ENCODE peak calls at places on chromosomes 6 and 20, in six cellular contexts. C, Z, P, T, Q and U are unnamed samples.

GRCh38 chr6:56752009-56752408 is 109.3 kb upstream of the DST start:
- DNase-seq in P (no peak), Q (peak), C (no peak), T (no peak), Z (no peak), U (no peak)

GRCh38 chr6:157269261-157269794 is 54.0 kb downstream of the TMEM242 start:
- DNase-seq in Q (peak), C (peak), P (peak), T (peak), Z (no peak), U (no peak)

GRCh38 chr20:12372557-12372956 is 454.9 kb downstream of the BTBD3 start:
- DNase-seq in C (no peak), Z (no peak), Q (no peak), T (no peak), P (no peak), U (no peak)

GRCh38 chr20:49353348-49353747 is 75.5 kb upstream of the ZNFX1 start:
- DNase-seq in Z (no peak), Q (no peak), T (no peak), C (no peak), P (no peak), U (no peak)

GRCh38 chr6:113526553-113526952 is 330.6 kb upstream of the MARCKS start:
- DNase-seq in P (no peak), Z (peak), Q (no peak), C (peak), T (no peak), U (peak)

GRCh38 chr20:29878777-29879442 is 1378.6 kb upstream of the DEFB115 start:
- DNase-seq in C (no peak), Q (no peak), Z (no peak), P (no peak), T (peak), U (no peak)

GRCh38 chr6:96521625-96522468 is at the start of gene UFL1:
- DNase-seq in C (peak), Q (peak), Z (peak), T (peak), P (peak), U (peak)

GRCh38 chr6:44631968-44632367 is 244.5 kb downstream of the CDC5L start:
- DNase-seq in C (no peak), Z (no peak), Q (no peak), P (no peak), T (no peak), U (no peak)

GRCh38 chr6:28449056-28449455 is 5.8 kb upstream of the ZSCAN23 start:
- DNase-seq in Q (no peak), P (no peak), C (no peak), Z (no peak), T (no peak), U (no peak)

GRCh38 chr6:137623293-137623692 is 129.1 kb upstream of the OLIG3 start:
- DNase-seq in Z (no peak), T (no peak), C (no peak), P (no peak), Q (no peak), U (no peak)

GRCh38 chr20:15033269-15033668 is 695.9 kb upstream of the FLRT3 start:
- DNase-seq in P (no peak), T (no peak), C (no peak), Z (no peak), Q (no peak), U (no peak)

GRCh38 chr6:26457407-26457795 is 354 bp upstream of the BTN2A1 start:
- DNase-seq in P (peak), Q (no peak), T (peak), Z (no peak), C (no peak), U (no peak)

GRCh38 chr6:155171109-155171746 is 92.6 kb upstream of the CLDN20 start:
- DNase-seq in Q (peak), Z (peak), P (peak), T (peak), C (peak), U (peak)

GRCh38 chr6:109257494-109257893 is 124.8 kb downstream of the CD164 start:
- DNase-seq in C (no peak), P (no peak), Z (no peak), T (no peak), Q (no peak), U (no peak)

GRCh38 chr6:159608961-159609673 is 83.9 kb downstream of the SOD2 start:
- DNase-seq in Z (peak), Q (peak), P (no peak), T (no peak), C (no peak), U (peak)

GRCh38 chr20:38932457-38933120 is 6.4 kb downstream of the FAM83D start:
- DNase-seq in Z (no peak), C (no peak), P (no peak), Q (peak), T (no peak), U (peak)

GRCh38 chr6:84123186-84123585 is 89.6 kb downstream of the MRAP2 start:
- DNase-seq in P (no peak), C (no peak), T (no peak), Z (no peak), Q (no peak), U (no peak)
- TF ChIP-seq CTCF in P (no peak), C (no peak), T (no peak), Z (no peak), Q (no peak), U (no peak)

GRCh38 chr20:43936371-43936770 is 21.7 kb downstream of the TOX2 start:
- DNase-seq in C (no peak), Z (no peak), T (no peak), P (no peak), Q (peak), U (no peak)

GRCh38 chr20:43937586-43937985 is 22.9 kb downstream of the TOX2 start:
- DNase-seq in Q (no peak), Z (no peak), C (no peak), T (no peak), P (no peak), U (no peak)

GRCh38 chr20:43938017-43938655 is 23.5 kb downstream of the TOX2 start:
- DNase-seq in Q (no peak), C (no peak), P (no peak), Z (no peak), T (no peak), U (no peak)

GRCh38 chr20:43934833-43935232 is 20.2 kb downstream of the TOX2 start:
- DNase-seq in T (no peak), C (no peak), Q (no peak), Z (no peak), P (no peak), U (no peak)

DNA sequence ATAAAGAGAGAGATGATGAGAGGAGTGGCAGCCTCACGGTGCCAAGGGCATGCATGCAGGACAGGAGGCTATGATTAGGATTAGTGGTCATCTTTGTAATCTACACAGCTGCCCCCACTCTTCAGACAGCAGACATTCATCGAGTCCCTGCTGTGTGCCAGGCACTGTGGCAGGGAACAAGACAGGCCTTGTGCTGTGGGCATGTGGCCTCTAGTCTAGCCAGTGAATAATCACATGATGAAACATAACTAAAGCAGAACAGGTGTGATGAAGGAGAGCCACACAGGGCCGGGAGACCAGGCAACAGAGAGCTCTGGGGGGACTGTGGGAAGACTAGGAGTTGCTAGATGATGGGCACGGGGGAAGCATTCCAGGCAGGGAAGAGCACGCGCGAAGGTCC is 22.2 kb downstream of the TOX2 start:
- DNase-seq in C (no peak), Z (no peak), P (no peak), Q (no peak), T (no peak), U (no peak)
- H3K27ac ChIP-seq in C (no peak), Z (no peak), P (no peak), Q (no peak), T (no peak), U (peak)

DNA sequence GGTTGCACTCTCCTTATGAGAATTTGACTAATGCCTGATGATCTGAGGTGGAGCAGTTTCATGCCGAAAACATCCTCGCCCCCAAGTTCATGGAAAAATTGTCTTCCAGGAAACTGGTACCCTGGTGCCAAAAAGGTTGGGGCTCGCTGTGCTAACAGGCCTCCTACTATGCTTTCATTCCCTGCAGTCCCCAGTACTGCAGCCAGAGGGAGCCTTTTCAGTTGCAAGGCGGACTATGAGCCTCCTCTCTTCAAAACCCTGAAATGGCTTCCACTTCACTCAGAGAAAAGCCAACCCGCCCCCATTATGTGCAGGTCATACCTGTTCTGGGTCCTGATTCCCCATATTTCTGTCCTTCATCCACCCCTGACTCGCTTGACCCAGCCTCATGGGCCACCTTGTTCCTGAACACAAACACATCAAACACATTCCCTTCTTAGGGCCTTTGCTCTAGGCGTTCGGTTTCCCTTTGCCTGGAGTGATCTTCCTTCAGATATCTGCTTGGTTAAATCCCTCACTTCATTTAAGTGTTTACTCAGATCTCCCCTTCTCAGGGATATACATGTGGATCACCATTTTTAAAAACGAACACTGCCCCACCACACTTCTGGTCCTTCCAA is 173.7 kb downstream of the PHACTR1 start:
- DNase-seq in C (no peak), Z (no peak), Q (no peak), P (no peak), T (no peak), U (no peak)
- TF ChIP-seq CTCF in C (no peak), Z (peak), Q (peak), P (no peak), T (peak), U (peak)

GRCh38 chr6:52591832-52592231 is 15.0 kb upstream of the TRAM2 start:
- DNase-seq in Q (no peak), P (no peak), Z (no peak), T (no peak), C (no peak), U (no peak)
- H3K27ac ChIP-seq in Q (no peak), P (peak), Z (no peak), T (no peak), C (no peak), U (no peak)

GRCh38 chr6:99219788-99220187 is 129.7 kb downstream of the FAXC start:
- DNase-seq in C (no peak), Q (no peak), T (no peak), Z (no peak), P (peak), U (peak)
- TF ChIP-seq CTCF in C (no peak), Q (no peak), T (no peak), Z (peak), P (no peak), U (no peak)

GRCh38 chr6:76532647-76533046 is 460.2 kb upstream of the IMPG1 start:
- DNase-seq in Q (no peak), C (no peak), P (no peak), Z (no peak), T (no peak), U (no peak)

DNA sequence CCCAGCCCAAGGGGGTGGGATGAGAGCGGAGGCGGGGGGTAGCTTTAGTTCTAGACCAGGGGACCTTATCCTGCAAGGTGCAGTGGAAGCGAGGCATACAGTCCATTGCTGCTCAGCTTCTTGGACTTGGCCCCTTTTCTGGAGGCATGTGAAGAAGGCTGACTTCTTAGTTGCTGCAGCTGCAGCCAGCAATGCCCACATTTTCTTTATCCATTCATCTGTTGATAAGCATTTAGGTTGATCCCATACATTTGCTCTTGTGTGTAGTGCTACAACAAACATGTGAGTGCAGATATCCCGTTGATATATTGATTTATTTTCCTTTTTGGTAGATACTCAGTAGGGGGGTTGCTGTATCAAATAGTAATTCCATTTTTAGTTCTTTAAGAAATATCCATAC is 461.2 kb upstream of the IMPG1 start:
- DNase-seq in C (no peak), P (no peak), T (no peak), Z (no peak), Q (no peak), U (no peak)
- H3K27ac ChIP-seq in C (no peak), P (no peak), T (no peak), Z (no peak), Q (no peak), U (no peak)